ENCODE peak calls at places on chromosomes 12 and 14, in ten cellular contexts. D, I, U, E, Y, M, G, S, W and F are unnamed samples.
A peak's percentile ranks its signal among the peaks of the same experiment; 100 is the strongest.

GRCh38 chr12:131085125-131085815 is 131.6 kb downstream of the ADGRD1 start:
- DNase-seq in D (no peak), I (no peak), U (no peak), E (peak; percentile 49), Y (peak; percentile 37), M (no peak), G (peak; percentile 41), S (peak; percentile 26), W (no peak), F (peak; percentile 14)

GRCh38 chr12:49389092-49389703 is 21.9 kb downstream of the SPATS2 start:
- DNase-seq in D (no peak), I (no peak), U (peak; percentile 49), E (peak; percentile 78), Y (peak; percentile 70), M (peak; percentile 57), G (peak; percentile 36), S (no peak), W (no peak), F (peak; percentile 52)

GRCh38 chr14:77616133-77616453 is 344 bp downstream of the SPTLC2 start:
- DNase-seq in D (peak; percentile 48), I (no peak), U (no peak), E (no peak), Y (no peak), M (no peak), G (no peak), S (no peak), W (no peak), F (no peak)

GRCh38 chr14:36424478-36425102 is 95.4 kb downstream of the NKX2-1 start:
- DNase-seq in D (no peak), I (no peak), U (no peak), E (no peak), Y (no peak), M (no peak), G (no peak), S (no peak), W (no peak), F (no peak)

GRCh38 chr14:44771495-44771894 is 190.3 kb downstream of the KLHL28 start:
- DNase-seq in D (no peak), I (no peak), U (no peak), E (no peak), Y (no peak), M (no peak), G (no peak), S (no peak), W (no peak), F (no peak)

GRCh38 chr12:22124987-22125386 is 79.0 kb downstream of the CMAS start:
- DNase-seq in D (no peak), I (no peak), U (no peak), E (no peak), Y (no peak), M (no peak), G (no peak), S (no peak), W (no peak), F (no peak)

GRCh38 chr12:1835178-1836131 is 15.1 kb downstream of the LRTM2 start:
- DNase-seq in D (no peak), I (no peak), U (no peak), E (no peak), Y (peak; percentile 24), M (no peak), G (no peak), S (peak; percentile 21), W (no peak), F (no peak)

GRCh38 chr12:26855337-26856089 is 22.5 kb upstream of the ITPR2 start:
- DNase-seq in D (no peak), I (no peak), U (no peak), E (no peak), Y (no peak), M (no peak), G (no peak), S (no peak), W (no peak), F (no peak)

GRCh38 chr12:124592050-124592449 is 24.6 kb upstream of the NCOR2 start:
- DNase-seq in D (peak; percentile 89), I (no peak), U (no peak), E (no peak), Y (no peak), M (no peak), G (no peak), S (no peak), W (no peak), F (no peak)

GRCh38 chr14:38257500-38257899 is 1.6 kb upstream of the CLEC14A start:
- DNase-seq in D (peak; percentile 46), I (no peak), U (no peak), E (no peak), Y (no peak), M (no peak), G (no peak), S (no peak), W (no peak), F (no peak)

GRCh38 chr14:100339757-100340453 is 16.8 kb downstream of the SLC25A47 start:
- DNase-seq in D (no peak), I (no peak), U (no peak), E (peak; percentile 12), Y (no peak), M (no peak), G (no peak), S (peak; percentile 19), W (no peak), F (no peak)

GRCh38 chr14:76456200-76456599 is 80.3 kb downstream of the ESRRB start:
- DNase-seq in D (peak; percentile 39), I (peak; percentile 65), U (no peak), E (no peak), Y (no peak), M (no peak), G (no peak), S (no peak), W (no peak), F (no peak)

GRCh38 chr14:103290056-103290455 is 44.0 kb upstream of the EIF5 start:
- DNase-seq in D (no peak), I (no peak), U (no peak), E (no peak), Y (no peak), M (no peak), G (no peak), S (no peak), W (no peak), F (no peak)

GRCh38 chr14:104019806-104020205 is 65.7 kb upstream of the ASPG start:
- DNase-seq in D (no peak), I (no peak), U (no peak), E (no peak), Y (no peak), M (no peak), G (no peak), S (no peak), W (no peak), F (no peak)

GRCh38 chr14:72560856-72561493 is 332.9 kb downstream of the DPF3 start:
- DNase-seq in D (no peak), I (no peak), U (no peak), E (no peak), Y (no peak), M (no peak), G (no peak), S (no peak), W (no peak), F (no peak)

DNA sequence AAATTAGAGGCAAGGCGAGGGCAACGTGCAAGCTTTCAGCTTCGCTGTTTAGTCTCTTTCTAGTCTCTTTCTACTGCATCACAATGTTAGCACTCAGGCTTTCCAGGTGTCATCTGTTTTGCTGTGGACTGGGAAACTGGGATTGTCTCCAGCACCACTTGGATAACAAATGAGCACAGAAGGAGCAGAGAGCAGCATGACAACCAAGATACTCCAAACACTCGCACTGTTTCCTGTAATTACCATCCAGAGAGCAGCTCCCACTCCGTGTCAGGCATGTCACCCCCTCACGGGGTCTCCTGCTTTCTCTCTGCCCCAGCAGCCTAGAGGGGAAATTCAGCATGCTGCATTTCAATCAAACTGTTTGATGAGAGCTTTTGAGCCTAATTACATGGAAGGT is 917.8 kb downstream of the DIO2 start:
- DNase-seq in D (no peak), I (no peak), U (no peak), E (no peak), Y (no peak), M (no peak), G (no peak), S (no peak), W (peak; percentile 18), F (no peak)
- H3K9me3 ChIP-seq in D (no peaks in the 10 kb centered on the region), I (no peaks in the 10 kb centered on the region), U (no peaks in the 10 kb centered on the region), E (no peaks in the 10 kb centered on the region), Y (no peaks in the 10 kb centered on the region), M (no peaks in the 10 kb centered on the region), G (no peaks in the 10 kb centered on the region), S (no peaks in the 10 kb centered on the region), W (no peaks in the 10 kb centered on the region), F (no peaks in the 10 kb centered on the region)

GRCh38 chr12:126338031-126338441 is 1272.8 kb downstream of the AACS start:
- DNase-seq in D (no peak), I (peak; percentile 90), U (no peak), E (no peak), Y (no peak), M (no peak), G (no peak), S (no peak), W (no peak), F (no peak)

GRCh38 chr12:126342866-126343265 is 1277.6 kb downstream of the AACS start:
- DNase-seq in D (no peak), I (peak; percentile 85), U (no peak), E (no peak), Y (no peak), M (no peak), G (no peak), S (no peak), W (no peak), F (no peak)

GRCh38 chr12:126346087-126346486 is 1280.9 kb downstream of the AACS start:
- DNase-seq in D (no peak), I (no peak), U (no peak), E (no peak), Y (no peak), M (no peak), G (no peak), S (no peak), W (no peak), F (no peak)

GRCh38 chr12:126347421-126347820 is 1282.2 kb downstream of the AACS start:
- DNase-seq in D (no peak), I (no peak), U (no peak), E (no peak), Y (no peak), M (no peak), G (no peak), S (no peak), W (no peak), F (no peak)

GRCh38 chr12:126343352-126343751 is 1278.1 kb downstream of the AACS start:
- DNase-seq in D (no peak), I (peak; percentile 93), U (no peak), E (no peak), Y (no peak), M (no peak), G (no peak), S (no peak), W (no peak), F (no peak)
- H3K9me3 ChIP-seq in D (no peaks in the 10 kb centered on the region), I (peaks cover 5% of the 10 kb centered on the region), U (no peaks in the 10 kb centered on the region), E (no peaks in the 10 kb centered on the region), Y (peaks cover 5% of the 10 kb centered on the region), M (no peaks in the 10 kb centered on the region), G (no peaks in the 10 kb centered on the region), S (no peaks in the 10 kb centered on the region), W (no peaks in the 10 kb centered on the region), F (no peaks in the 10 kb centered on the region)

GRCh38 chr12:33876618-33877017 is 145.7 kb upstream of the ALG10 start:
- DNase-seq in D (no peak), I (no peak), U (no peak), E (no peak), Y (no peak), M (no peak), G (no peak), S (no peak), W (no peak), F (no peak)
- H3K9me3 ChIP-seq in D (no peaks in the 10 kb centered on the region), I (peaks cover 17% of the 10 kb centered on the region), U (no peaks in the 10 kb centered on the region), E (peaks cover 4% of the 10 kb centered on the region), Y (no peaks in the 10 kb centered on the region), M (no peaks in the 10 kb centered on the region), G (peaks cover 27% of the 10 kb centered on the region), S (no peaks in the 10 kb centered on the region), W (no peaks in the 10 kb centered on the region), F (no peaks in the 10 kb centered on the region)

GRCh38 chr12:46857486-46857885 is 31.7 kb upstream of the SLC38A4 start:
- DNase-seq in D (no peak), I (no peak), U (no peak), E (no peak), Y (no peak), M (no peak), G (no peak), S (no peak), W (no peak), F (no peak)
- H3K9me3 ChIP-seq in D (peaks cover 4% of the 10 kb centered on the region), I (peaks cover 41% of the 10 kb centered on the region), U (no peaks in the 10 kb centered on the region), E (peaks cover 13% of the 10 kb centered on the region), Y (peaks cover 1% of the 10 kb centered on the region), M (peaks cover 23% of the 10 kb centered on the region), G (peaks cover 52% of the 10 kb centered on the region), S (no peaks in the 10 kb centered on the region), W (no peaks in the 10 kb centered on the region), F (peaks cover 6% of the 10 kb centered on the region)